ENCODE peak calls at places on chromosomes 1 and 21, in nine cellular contexts. I is pancreas; H is epithelial cell of proximal tubule; Z is activated CD8-positive, alpha-beta memory T cell treated with anti-CD3 and anti-CD28 coated beads for 1 hour; L is transverse colon; N is Caki2; M is foreskin fibroblast; J is activated naive CD8-positive, alpha-beta T cell treated with anti-CD3 and anti-CD28 coated beads, Interleukin-2, amount 50 U/mL, for 24 hours; V is activated T-cell treated with anti-CD3 and anti-CD28 coated beads for 24 hours. X is an unnamed sample.

GRCh38 chr21:27314096-27314495 is 347.2 kb upstream of the ADAMTS5 start:
- DNase-seq in H (no peak), M (no peak), Z (no peak), N (no peak), I (no peak), L (no peak), V (no peak), J (no peak), X (no peak)

GRCh38 chr1:153178922-153179321 is 24.3 kb upstream of the LELP1 start:
- DNase-seq in I (no peak), L (no peak), M (no peak), J (no peak), N (no peak), H (no peak), V (no peak), Z (no peak), X (no peak)

GRCh38 chr1:95086949-95087533 is 14.3 kb upstream of the ALG14 start:
- DNase-seq in H (peak; percentile 54), J (no peak), N (peak; percentile 72), M (peak; percentile 83), V (no peak), Z (no peak), I (no peak), L (no peak), X (no peak)

GRCh38 chr1:93979718-93980319 is 70.6 kb upstream of the GCLM start:
- DNase-seq in N (peak; percentile 52), H (peak; percentile 51), M (peak; percentile 21), I (peak; percentile 41), L (peak; percentile 54), V (no peak), Z (no peak), J (no peak), X (no peak)

GRCh38 chr1:240337795-240338194 is 246.1 kb downstream of the FMN2 start:
- DNase-seq in N (no peak), Z (no peak), V (no peak), J (no peak), L (no peak), H (peak; percentile 45), M (peak; percentile 95), I (no peak), X (no peak)

GRCh38 chr1:230809205-230809990 is 58.9 kb downstream of the C1orf198 start:
- DNase-seq in V (no peak), J (no peak), H (no peak), Z (no peak), L (no peak), N (no peak), M (no peak), I (no peak), X (no peak)

GRCh38 chr1:244863491-244864252 is 671 bp downstream of the HNRNPU start:
- DNase-seq in Z (no peak), V (peak; percentile 15), N (no peak), M (peak; percentile 10), J (peak; percentile 36), I (peak; percentile 51), L (peak; percentile 45), H (no peak), X (no peak)

GRCh38 chr1:15620155-15620545 is 2.9 kb downstream of the DDI2 start:
- DNase-seq in Z (no peak), L (no peak), M (peak; percentile 42), I (no peak), J (no peak), H (no peak), N (no peak), V (no peak), X (no peak)

GRCh38 chr1:2290595-2291510 is 62.7 kb downstream of the SKI start:
- DNase-seq in I (peak; percentile 70), M (peak; percentile 98), Z (peak; percentile 49), L (peak; percentile 82), V (peak; percentile 75), N (no peak), J (peak; percentile 84), H (no peak), X (peak; percentile 90)

GRCh38 chr1:216898801-216899200 is 175.6 kb upstream of the ESRRG start:
- DNase-seq in M (no peak), V (no peak), Z (no peak), L (no peak), N (no peak), I (no peak), J (no peak), H (no peak), X (no peak)

GRCh38 chr1:6149597-6149996 is 30.5 kb downstream of the CHD5 start:
- DNase-seq in M (no peak), L (no peak), N (no peak), H (no peak), J (no peak), I (no peak), V (no peak), Z (no peak), X (no peak)

GRCh38 chr1:173164686-173165085 is 42.4 kb downstream of the TNFSF4 start:
- DNase-seq in L (no peak), V (no peak), J (no peak), H (peak; percentile 25), Z (no peak), I (no peak), M (no peak), N (no peak), X (no peak)

GRCh38 chr1:15075812-15076211 is 77.7 kb upstream of the TMEM51 start:
- DNase-seq in Z (no peak), J (no peak), L (no peak), M (no peak), H (no peak), I (no peak), V (no peak), N (no peak), X (no peak)

GRCh38 chr1:78490861-78491310 is at the start of gene PTGFR:
- DNase-seq in N (peak; percentile 32), H (no peak), Z (no peak), M (no peak), I (no peak), L (no peak), V (no peak), J (no peak), X (no peak)

GRCh38 chr1:157496121-157496526 is 56.2 kb downstream of the FCRL5 start:
- DNase-seq in Z (no peak), N (peak; percentile 18), H (no peak), J (peak; percentile 33), M (peak; percentile 23), V (peak; percentile 31), L (no peak), I (no peak), X (peak; percentile 63)

GRCh38 chr1:201883786-201884185 is 4.9 kb upstream of the SHISA4 start:
- DNase-seq in H (no peak), Z (no peak), L (no peak), I (no peak), V (no peak), M (no peak), N (no peak), J (no peak), X (no peak)

GRCh38 chr1:36881541-36881940 is 152.8 kb downstream of the GRIK3 start:
- DNase-seq in N (no peak), M (no peak), L (no peak), J (no peak), Z (no peak), H (no peak), I (no peak), V (no peak), X (no peak)

GRCh38 chr1:201396859-201397464 is 2.2 kb downstream of the LAD1 start:
- DNase-seq in J (no peak), H (no peak), I (peak; percentile 92), V (no peak), M (no peak), Z (no peak), L (peak; percentile 86), N (peak; percentile 84), X (no peak)

GRCh38 chr1:234497589-234497988 is 18.6 kb upstream of the TARBP1 start:
- DNase-seq in H (no peak), L (no peak), Z (no peak), M (no peak), I (no peak), N (no peak), J (no peak), V (no peak), X (no peak)

GRCh38 chr1:227661495-227661894 is 73.6 kb downstream of the JMJD4 start:
- DNase-seq in J (no peak), M (no peak), N (no peak), V (no peak), I (no peak), L (no peak), H (no peak), Z (no peak), X (no peak)

X was measured in DND-41.